ENCODE peak calls at places on chromosomes 1 and 21, in six cellular contexts. S is pancreas, B is neural progenitor cell, C is transverse colon, P is IMR-90, Q is sigmoid colon. K is an unnamed sample.

GRCh38 chr1:151371340-151371739 is 1.2 kb downstream of the SELENBP1 start:
- DNase-seq in S (peak; percentile 71), B (no peak), C (peak; percentile 69), P (peak; percentile 26), Q (peak; percentile 90), K (peak; percentile 25)

GRCh38 chr1:3634059-3634800 is 9.4 kb downstream of the TPRG1L start:
- DNase-seq in S (no peak), B (no peak), C (no peak), P (no peak), Q (no peak), K (no peak)

GRCh38 chr1:101175474-101175873 is 61.3 kb upstream of the S1PR1 start:
- DNase-seq in S (no peak), B (no peak), C (no peak), P (no peak), Q (no peak), K (no peak)

GRCh38 chr1:177902151-177902765 is 67.6 kb downstream of the SEC16B start:
- DNase-seq in S (no peak), B (peak; percentile 16), C (no peak), P (no peak), Q (no peak), K (no peak)

GRCh38 chr1:991895-992294 is 8.0 kb downstream of the HES4 start:
- DNase-seq in S (no peak), B (no peak), C (no peak), P (no peak), Q (no peak), K (peak; percentile 50)

GRCh38 chr21:27532081-27532480 is 565.2 kb upstream of the ADAMTS5 start:
- DNase-seq in S (no peak), B (no peak), C (peak; percentile 40), P (peak; percentile 63), Q (no peak), K (peak; percentile 57)

GRCh38 chr1:10677508-10678364 is 118.7 kb downstream of the CASZ1 start:
- DNase-seq in S (no peak), B (peak; percentile 74), C (peak; percentile 77), P (no peak), Q (peak; percentile 90), K (no peak)

GRCh38 chr21:26881504-26882228 is 36.5 kb upstream of the ADAMTS1 start:
- DNase-seq in S (no peak), B (peak; percentile 17), C (no peak), P (peak; percentile 39), Q (no peak), K (peak; percentile 36)

GRCh38 chr1:85339089-85339488 is 62.7 kb upstream of the BCL10 start:
- DNase-seq in S (no peak), B (no peak), C (no peak), P (peak; percentile 76), Q (no peak), K (peak; percentile 32)

GRCh38 chr1:30327370-30328099 is 395.9 kb downstream of the MATN1 start:
- DNase-seq in S (no peak), B (no peak), C (no peak), P (no peak), Q (no peak), K (no peak)

GRCh38 chr1:38135621-38136414 is 89.2 kb upstream of the POU3F1 start:
- DNase-seq in S (no peak), B (peak; percentile 51), C (no peak), P (no peak), Q (no peak), K (no peak)

GRCh38 chr1:16921391-16922185 is at the start of gene CROCC:
- DNase-seq in S (peak; percentile 88), B (peak; percentile 94), C (no peak), P (no peak), Q (peak; percentile 69), K (peak; percentile 37)

GRCh38 chr1:93448292-93448982 is 519 bp downstream of the FNBP1L start:
- DNase-seq in S (peak; percentile 59), B (peak; percentile 90), C (peak; percentile 68), P (no peak), Q (peak; percentile 80), K (peak; percentile 49)

GRCh38 chr1:210250665-210250997 is 18.0 kb downstream of the SERTAD4 start:
- DNase-seq in S (no peak), B (peak; percentile 82), C (peak; percentile 33), P (no peak), Q (peak; percentile 70), K (peak; percentile 42)

GRCh38 chr1:235763962-235764361 is 102.7 kb downstream of the LYST start:
- DNase-seq in S (no peak), B (no peak), C (no peak), P (peak; percentile 19), Q (no peak), K (no peak)

GRCh38 chr1:28890435-28890834 is 23.9 kb upstream of the EPB41 start:
- DNase-seq in S (no peak), B (no peak), C (no peak), P (no peak), Q (no peak), K (no peak)

GRCh38 chr21:31866077-31866511 is 6.7 kb upstream of the HUNK start:
- DNase-seq in S (peak; percentile 97), B (peak; percentile 91), C (peak; percentile 89), P (peak; percentile 62), Q (peak; percentile 89), K (peak; percentile 57)

GRCh38 chr21:34865922-34866271 is 183.2 kb downstream of the RUNX1 start:
- DNase-seq in S (no peak), B (peak; percentile 61), C (peak; percentile 28), P (no peak), Q (no peak), K (peak; percentile 69)

GRCh38 chr21:38342734-38343133 is 85.9 kb downstream of the KCNJ15 start:
- DNase-seq in S (no peak), B (no peak), C (no peak), P (no peak), Q (no peak), K (no peak)

GRCh38 chr1:46288485-46289133 is 14.8 kb downstream of the LRRC41 start:
- DNase-seq in S (no peak), B (no peak), C (no peak), P (peak; percentile 77), Q (no peak), K (peak; percentile 85)

GRCh38 chr21:41029573-41029972 is 138.4 kb upstream of the BACE2 start:
- DNase-seq in S (no peak), B (no peak), C (no peak), P (no peak), Q (no peak), K (no peak)

GRCh38 chr1:91273875-91274274 is 130.8 kb downstream of the HFM1 start:
- DNase-seq in S (no peak), B (no peak), C (no peak), P (no peak), Q (no peak), K (no peak)

DNA sequence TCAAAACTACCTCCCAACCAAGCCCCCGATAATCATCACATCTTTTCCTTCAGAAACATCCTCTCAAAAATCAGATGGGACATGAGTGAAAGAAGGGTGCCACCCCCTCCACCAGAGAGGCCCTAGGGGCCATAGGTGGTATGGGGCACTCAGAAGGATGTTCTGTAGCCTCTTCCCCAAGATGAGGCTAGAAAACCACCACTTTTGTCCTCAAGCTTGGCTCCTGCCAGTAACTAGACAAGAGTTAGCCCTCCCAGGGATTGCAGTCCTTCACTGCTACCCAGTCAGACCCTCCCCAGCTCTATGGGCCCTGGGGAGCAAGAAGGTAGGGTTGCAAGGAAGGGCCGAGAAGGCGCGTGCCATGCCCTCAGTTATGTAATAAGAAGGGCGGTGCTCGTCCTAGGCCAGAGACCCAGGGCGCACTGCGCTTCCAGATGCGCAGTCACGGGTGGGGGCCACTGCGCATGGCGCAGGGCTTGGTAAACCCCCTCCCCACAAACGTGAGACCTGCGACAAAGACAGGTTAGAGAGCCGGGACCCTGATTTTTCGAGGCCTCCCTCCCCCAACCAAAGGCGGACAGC is 69.7 kb downstream of the CD46 start:
- DNase-seq in S (no peak), B (no peak), C (no peak), P (no peak), Q (peak; percentile 68), K (no peak)
- H3K4me1 ChIP-seq in S (peaks cover 57% of the 10 kb centered on the region), B (no peaks in the 10 kb centered on the region), C (peaks cover 79% of the 10 kb centered on the region), P (peaks cover 30% of the 10 kb centered on the region), Q (peaks cover 81% of the 10 kb centered on the region), K (peaks cover 17% of the 10 kb centered on the region)

GRCh38 chr1:51264470-51264869 is 28.4 kb downstream of the RNF11 start:
- DNase-seq in S (no peak), B (no peak), C (no peak), P (peak; percentile 96), Q (no peak), K (peak; percentile 95)

GRCh38 chr1:51266181-51266580 is 30.1 kb downstream of the RNF11 start:
- DNase-seq in S (no peak), B (no peak), C (no peak), P (no peak), Q (no peak), K (no peak)

GRCh38 chr1:51266791-51267190 is 30.7 kb downstream of the RNF11 start:
- DNase-seq in S (no peak), B (no peak), C (no peak), P (no peak), Q (no peak), K (no peak)

GRCh38 chr1:51263147-51263850 is 27.2 kb downstream of the RNF11 start:
- DNase-seq in S (no peak), B (no peak), C (no peak), P (no peak), Q (no peak), K (no peak)

GRCh38 chr1:51265618-51266017 is 29.5 kb downstream of the RNF11 start:
- DNase-seq in S (no peak), B (no peak), C (no peak), P (no peak), Q (no peak), K (peak; percentile 30)
- H3K4me1 ChIP-seq in S (peaks cover 20% of the 10 kb centered on the region), B (no peaks in the 10 kb centered on the region), C (peaks cover 27% of the 10 kb centered on the region), P (peaks cover 17% of the 10 kb centered on the region), Q (peaks cover 79% of the 10 kb centered on the region), K (peaks cover 19% of the 10 kb centered on the region)

GRCh38 chr1:228089520-228090380 is 7.2 kb downstream of the ARF1 start:
- DNase-seq in S (no peak), B (no peak), C (peak; percentile 10), P (no peak), Q (peak; percentile 55), K (no peak)

GRCh38 chr1:228091084-228091483 is 8.6 kb downstream of the ARF1 start:
- DNase-seq in S (no peak), B (no peak), C (no peak), P (no peak), Q (no peak), K (no peak)

GRCh38 chr1:228092342-228093049 is 10.0 kb downstream of the ARF1 start:
- DNase-seq in S (no peak), B (no peak), C (no peak), P (no peak), Q (peak; percentile 32), K (no peak)

GRCh38 chr1:228088586-228089498 is 6.3 kb downstream of the ARF1 start:
- DNase-seq in S (no peak), B (no peak), C (peak; percentile 8), P (no peak), Q (peak; percentile 63), K (peak; percentile 23)

DNA sequence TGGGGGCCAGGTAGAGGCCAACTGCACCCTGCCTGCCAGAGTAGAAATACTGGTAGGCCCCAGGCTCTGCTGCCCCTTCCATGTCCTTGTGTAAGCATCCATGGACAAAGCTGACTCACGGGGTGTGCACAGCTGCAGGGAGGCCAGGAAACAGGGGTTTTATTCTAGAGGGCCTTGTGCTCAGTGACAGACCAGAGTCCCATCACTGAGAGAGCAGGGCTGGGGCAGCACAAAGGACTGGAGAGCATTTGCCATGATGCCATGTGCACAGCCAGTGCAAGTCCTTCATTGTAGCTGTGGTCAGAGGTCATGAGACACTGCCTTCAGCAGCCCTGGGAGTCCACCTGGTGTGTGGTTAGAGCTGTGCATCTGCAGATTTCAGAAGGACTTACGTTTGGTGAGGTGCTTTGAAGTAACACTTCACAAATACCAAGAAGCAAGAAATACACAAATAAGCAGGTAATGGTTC is 8.1 kb downstream of the ARF1 start:
- DNase-seq in S (no peak), B (no peak), C (peak; percentile 16), P (peak; percentile 55), Q (peak; percentile 60), K (peak; percentile 53)
- H3K4me1 ChIP-seq in S (peaks cover 72% of the 10 kb centered on the region), B (no peaks in the 10 kb centered on the region), C (peaks cover 61% of the 10 kb centered on the region), P (peaks cover 31% of the 10 kb centered on the region), Q (peaks cover 80% of the 10 kb centered on the region), K (peaks cover 48% of the 10 kb centered on the region)

GRCh38 chr1:201893431-201893830 is 4.7 kb downstream of the SHISA4 start:
- DNase-seq in S (no peak), B (no peak), C (no peak), P (no peak), Q (no peak), K (no peak)
- H3K4me1 ChIP-seq in S (no peaks in the 10 kb centered on the region), B (peaks cover 10% of the 10 kb centered on the region), C (peaks cover 15% of the 10 kb centered on the region), P (peaks cover 16% of the 10 kb centered on the region), Q (peaks cover 90% of the 10 kb centered on the region), K (peaks cover 18% of the 10 kb centered on the region)